ENCODE peak calls at places on chromosome 6, in seven cellular contexts. One of them, this sample, is unnamed.
A peak's percentile ranks its signal among the peaks of the same experiment; 100 is the strongest.

GRCh38 chr6:22447191-22447590 is 122.2 kb upstream of the HDGFL1 start:
- DNase-seq in type B pancreatic cell: no peak
- DNase-seq in astrocyte of the spinal cord: no peak
- DNase-seq in fibroblast of pulmonary artery: no peak
- DNase-seq in body of pancreas: no peak
- DNase-seq in tibial nerve: no peak
- DNase-seq in upper lobe of left lung: no peak
- DNase-seq in this sample: no peak

GRCh38 chr6:67558985-67559384 is 1076.1 kb upstream of the ADGRB3 start:
- DNase-seq in type B pancreatic cell: no peak
- DNase-seq in upper lobe of left lung: no peak
- DNase-seq in fibroblast of pulmonary artery: peak; percentile 46
- DNase-seq in tibial nerve: no peak
- DNase-seq in astrocyte of the spinal cord: no peak
- DNase-seq in body of pancreas: no peak
- DNase-seq in this sample: no peak

GRCh38 chr6:37256692-37257319 is 766 bp upstream of the TBC1D22B start:
- DNase-seq in type B pancreatic cell: no peak
- DNase-seq in upper lobe of left lung: no peak
- DNase-seq in tibial nerve: no peak
- DNase-seq in astrocyte of the spinal cord: no peak
- DNase-seq in body of pancreas: no peak
- DNase-seq in fibroblast of pulmonary artery: no peak
- DNase-seq in this sample: no peak

GRCh38 chr6:6834356-6835342 is 246.1 kb downstream of the LY86 start:
- DNase-seq in upper lobe of left lung: peak; percentile 85
- DNase-seq in body of pancreas: peak; percentile 39
- DNase-seq in fibroblast of pulmonary artery: no peak
- DNase-seq in tibial nerve: no peak
- DNase-seq in astrocyte of the spinal cord: no peak
- DNase-seq in type B pancreatic cell: no peak
- DNase-seq in this sample: no peak

GRCh38 chr6:72651191-72651590 is 29.3 kb downstream of the KCNQ5 start:
- DNase-seq in type B pancreatic cell: no peak
- DNase-seq in body of pancreas: no peak
- DNase-seq in astrocyte of the spinal cord: no peak
- DNase-seq in tibial nerve: no peak
- DNase-seq in fibroblast of pulmonary artery: no peak
- DNase-seq in upper lobe of left lung: no peak
- DNase-seq in this sample: no peak

GRCh38 chr6:44789790-44790189 is 402.3 kb downstream of the CDC5L start:
- DNase-seq in type B pancreatic cell: no peak
- DNase-seq in astrocyte of the spinal cord: no peak
- DNase-seq in body of pancreas: no peak
- DNase-seq in upper lobe of left lung: no peak
- DNase-seq in tibial nerve: no peak
- DNase-seq in fibroblast of pulmonary artery: no peak
- DNase-seq in this sample: no peak

GRCh38 chr6:7041511-7042026 is 66.2 kb upstream of the RREB1 start:
- DNase-seq in type B pancreatic cell: no peak
- DNase-seq in upper lobe of left lung: no peak
- DNase-seq in fibroblast of pulmonary artery: no peak
- DNase-seq in body of pancreas: no peak
- DNase-seq in astrocyte of the spinal cord: no peak
- DNase-seq in tibial nerve: no peak
- DNase-seq in this sample: no peak

GRCh38 chr6:10237284-10238043 is 177.4 kb downstream of the TFAP2A start:
- DNase-seq in fibroblast of pulmonary artery: no peak
- DNase-seq in body of pancreas: no peak
- DNase-seq in type B pancreatic cell: no peak
- DNase-seq in astrocyte of the spinal cord: peak; percentile 16
- DNase-seq in tibial nerve: no peak
- DNase-seq in upper lobe of left lung: no peak
- DNase-seq in this sample: no peak

GRCh38 chr6:3612341-3613041 is 139.0 kb downstream of the PXDC1 start:
- DNase-seq in fibroblast of pulmonary artery: peak; percentile 81
- DNase-seq in tibial nerve: no peak
- DNase-seq in astrocyte of the spinal cord: peak; percentile 93
- DNase-seq in type B pancreatic cell: no peak
- DNase-seq in body of pancreas: no peak
- DNase-seq in upper lobe of left lung: no peak
- DNase-seq in this sample: no peak

GRCh38 chr6:20661721-20662120 is 127.5 kb downstream of the CDKAL1 start:
- DNase-seq in body of pancreas: no peak
- DNase-seq in fibroblast of pulmonary artery: peak; percentile 89
- DNase-seq in tibial nerve: no peak
- DNase-seq in type B pancreatic cell: no peak
- DNase-seq in upper lobe of left lung: no peak
- DNase-seq in astrocyte of the spinal cord: peak; percentile 25
- DNase-seq in this sample: no peak

GRCh38 chr6:148021715-148022114 is 320.9 kb upstream of the SASH1 start:
- DNase-seq in tibial nerve: no peak
- DNase-seq in fibroblast of pulmonary artery: no peak
- DNase-seq in astrocyte of the spinal cord: no peak
- DNase-seq in type B pancreatic cell: no peak
- DNase-seq in body of pancreas: no peak
- DNase-seq in upper lobe of left lung: peak; percentile 69
- DNase-seq in this sample: no peak

GRCh38 chr6:35429463-35429862 is 22.7 kb upstream of the FANCE start:
- DNase-seq in tibial nerve: no peak
- DNase-seq in body of pancreas: no peak
- DNase-seq in fibroblast of pulmonary artery: no peak
- DNase-seq in upper lobe of left lung: no peak
- DNase-seq in astrocyte of the spinal cord: no peak
- DNase-seq in type B pancreatic cell: no peak
- DNase-seq in this sample: no peak

GRCh38 chr6:100490065-100490464 is 25.3 kb upstream of the SIM1 start:
- DNase-seq in fibroblast of pulmonary artery: no peak
- DNase-seq in upper lobe of left lung: no peak
- DNase-seq in astrocyte of the spinal cord: no peak
- DNase-seq in body of pancreas: no peak
- DNase-seq in type B pancreatic cell: no peak
- DNase-seq in tibial nerve: no peak
- DNase-seq in this sample: no peak

GRCh38 chr6:143745160-143746133 is 67.7 kb downstream of the PHACTR2 start:
- DNase-seq in body of pancreas: peak; percentile 57
- DNase-seq in type B pancreatic cell: peak; percentile 69
- DNase-seq in upper lobe of left lung: peak; percentile 69
- DNase-seq in astrocyte of the spinal cord: peak; percentile 84
- DNase-seq in fibroblast of pulmonary artery: peak; percentile 73
- DNase-seq in tibial nerve: no peak
- DNase-seq in this sample: peak; percentile 46

GRCh38 chr6:43376551-43376981 is 7.1 kb upstream of the ZNF318 start:
- DNase-seq in astrocyte of the spinal cord: no peak
- DNase-seq in type B pancreatic cell: no peak
- DNase-seq in upper lobe of left lung: no peak
- DNase-seq in tibial nerve: no peak
- DNase-seq in body of pancreas: no peak
- DNase-seq in fibroblast of pulmonary artery: peak; percentile 13
- DNase-seq in this sample: no peak

GRCh38 chr6:4930025-4930692 is 73.7 kb downstream of the RPP40 start:
- DNase-seq in tibial nerve: no peak
- DNase-seq in astrocyte of the spinal cord: no peak
- DNase-seq in upper lobe of left lung: no peak
- DNase-seq in type B pancreatic cell: no peak
- DNase-seq in body of pancreas: no peak
- DNase-seq in fibroblast of pulmonary artery: no peak
- DNase-seq in this sample: no peak

GRCh38 chr6:128841518-128841917 is 41.4 kb upstream of the LAMA2 start:
- DNase-seq in upper lobe of left lung: no peak
- DNase-seq in astrocyte of the spinal cord: no peak
- DNase-seq in body of pancreas: no peak
- DNase-seq in tibial nerve: no peak
- DNase-seq in type B pancreatic cell: no peak
- DNase-seq in fibroblast of pulmonary artery: no peak
- DNase-seq in this sample: no peak

GRCh38 chr6:15442467-15442866 is 196.6 kb downstream of the JARID2 start:
- DNase-seq in body of pancreas: no peak
- DNase-seq in astrocyte of the spinal cord: no peak
- DNase-seq in upper lobe of left lung: no peak
- DNase-seq in fibroblast of pulmonary artery: no peak
- DNase-seq in type B pancreatic cell: no peak
- DNase-seq in tibial nerve: no peak
- DNase-seq in this sample: no peak

GRCh38 chr6:11798538-11798937 is 19.9 kb upstream of the ADTRP start:
- DNase-seq in body of pancreas: no peak
- DNase-seq in fibroblast of pulmonary artery: no peak
- DNase-seq in type B pancreatic cell: no peak
- DNase-seq in tibial nerve: no peak
- DNase-seq in upper lobe of left lung: no peak
- DNase-seq in astrocyte of the spinal cord: no peak
- DNase-seq in this sample: no peak

GRCh38 chr6:72203983-72204382 is 317.6 kb downstream of the RIMS1 start:
- DNase-seq in body of pancreas: no peak
- DNase-seq in astrocyte of the spinal cord: no peak
- DNase-seq in type B pancreatic cell: no peak
- DNase-seq in tibial nerve: no peak
- DNase-seq in fibroblast of pulmonary artery: no peak
- DNase-seq in upper lobe of left lung: no peak
- DNase-seq in this sample: no peak

GRCh38 chr6:52020961-52021570 is 66.3 kb downstream of the PKHD1 start:
- DNase-seq in astrocyte of the spinal cord: peak; percentile 27
- DNase-seq in tibial nerve: no peak
- DNase-seq in body of pancreas: no peak
- DNase-seq in upper lobe of left lung: no peak
- DNase-seq in type B pancreatic cell: no peak
- DNase-seq in fibroblast of pulmonary artery: peak; percentile 52
- DNase-seq in this sample: no peak

GRCh38 chr6:90219168-90219985 is 77.3 kb downstream of the BACH2 start:
- DNase-seq in astrocyte of the spinal cord: peak; percentile 93
- DNase-seq in upper lobe of left lung: peak; percentile 21
- DNase-seq in type B pancreatic cell: no peak
- DNase-seq in fibroblast of pulmonary artery: peak; percentile 74
- DNase-seq in tibial nerve: no peak
- DNase-seq in body of pancreas: peak; percentile 65
- DNase-seq in this sample: peak; percentile 37

GRCh38 chr6:7262037-7262461 is 51.0 kb downstream of the SSR1 start:
- DNase-seq in upper lobe of left lung: peak; percentile 28
- DNase-seq in body of pancreas: peak; percentile 48
- DNase-seq in fibroblast of pulmonary artery: no peak
- DNase-seq in type B pancreatic cell: no peak
- DNase-seq in astrocyte of the spinal cord: no peak
- DNase-seq in tibial nerve: no peak
- DNase-seq in this sample: no peak

GRCh38 chr6:25122001-25122400 is 157.2 kb upstream of the CARMIL1 start:
- DNase-seq in tibial nerve: no peak
- DNase-seq in fibroblast of pulmonary artery: peak; percentile 67
- DNase-seq in astrocyte of the spinal cord: no peak
- DNase-seq in body of pancreas: no peak
- DNase-seq in upper lobe of left lung: no peak
- DNase-seq in type B pancreatic cell: no peak
- DNase-seq in this sample: no peak

GRCh38 chr6:101826259-101826658 is 432.8 kb downstream of the GRIK2 start:
- DNase-seq in body of pancreas: no peak
- DNase-seq in tibial nerve: no peak
- DNase-seq in astrocyte of the spinal cord: no peak
- DNase-seq in upper lobe of left lung: no peak
- DNase-seq in fibroblast of pulmonary artery: peak; percentile 24
- DNase-seq in type B pancreatic cell: no peak
- DNase-seq in this sample: no peak

GRCh38 chr6:36701401-36701991 is 3.9 kb downstream of the RAB44 start:
- DNase-seq in tibial nerve: no peak
- DNase-seq in fibroblast of pulmonary artery: no peak
- DNase-seq in type B pancreatic cell: no peak
- DNase-seq in body of pancreas: peak; percentile 52
- DNase-seq in astrocyte of the spinal cord: no peak
- DNase-seq in upper lobe of left lung: no peak
- DNase-seq in this sample: no peak

DNA sequence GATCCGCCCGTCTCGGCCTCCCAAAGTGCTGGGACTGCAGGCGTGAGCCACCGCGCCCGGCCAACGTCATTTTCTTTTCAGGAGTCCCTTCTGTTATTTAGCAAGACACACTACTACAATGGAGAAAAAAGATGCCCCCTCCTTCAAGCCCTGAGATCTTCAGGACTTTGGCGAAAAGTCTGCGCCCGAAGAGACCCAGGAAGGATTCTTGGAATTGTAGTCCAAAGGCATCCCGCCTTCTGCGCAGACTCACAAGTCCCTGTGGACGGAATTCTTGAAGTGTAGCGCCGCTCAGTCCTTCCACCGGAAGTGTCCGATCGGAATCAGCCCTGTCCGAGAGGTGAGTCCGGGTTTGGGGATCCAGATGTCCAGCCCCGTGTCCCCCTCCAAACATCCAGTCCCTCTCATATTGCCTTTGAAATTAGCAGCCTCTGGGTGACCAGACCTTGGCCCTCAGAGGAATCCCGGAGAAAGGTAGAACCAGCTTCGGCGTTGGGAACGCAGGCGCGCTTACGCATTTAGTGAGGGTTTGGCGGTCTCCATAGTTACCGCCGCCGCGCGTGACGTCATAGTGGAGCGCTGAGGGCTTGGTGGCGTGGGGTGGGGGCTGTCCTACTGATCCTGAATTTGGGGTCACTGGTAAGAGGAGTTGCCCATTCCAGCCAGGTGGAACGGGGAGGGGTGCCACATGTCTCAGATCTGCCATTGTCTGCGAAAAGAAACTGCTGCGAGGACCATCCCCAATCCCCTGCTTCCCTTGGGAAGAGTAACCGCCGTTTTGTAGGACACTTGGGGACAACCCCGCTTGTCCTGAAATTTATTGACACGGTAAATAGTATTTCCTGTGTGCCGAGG is 490 bp downstream of the ZNF165 start:
- DNase-seq in type B pancreatic cell: peak; percentile 93
- DNase-seq in tibial nerve: peak; percentile 90
- DNase-seq in astrocyte of the spinal cord: peak; percentile 99
- DNase-seq in upper lobe of left lung: peak; percentile 95
- DNase-seq in fibroblast of pulmonary artery: peak; percentile 99
- DNase-seq in body of pancreas: peak; percentile 96
- DNase-seq in this sample: peak; percentile 81
- TF ChIP-seq CTCF in type B pancreatic cell: no peak
- TF ChIP-seq CTCF in tibial nerve: no peak
- TF ChIP-seq CTCF in astrocyte of the spinal cord: no peak
- TF ChIP-seq CTCF in upper lobe of left lung: no peak
- TF ChIP-seq CTCF in fibroblast of pulmonary artery: no peak
- TF ChIP-seq CTCF in body of pancreas: no peak
- TF ChIP-seq CTCF in this sample: no peak

GRCh38 chr6:31836676-31837611 is 9.4 kb downstream of the HSPA1B start:
- DNase-seq in upper lobe of left lung: no peak
- DNase-seq in tibial nerve: no peak
- DNase-seq in body of pancreas: no peak
- DNase-seq in astrocyte of the spinal cord: peak; percentile 56
- DNase-seq in type B pancreatic cell: no peak
- DNase-seq in fibroblast of pulmonary artery: peak; percentile 48
- DNase-seq in this sample: no peak
- TF ChIP-seq CTCF in upper lobe of left lung: no peak
- TF ChIP-seq CTCF in tibial nerve: no peak
- TF ChIP-seq CTCF in body of pancreas: no peak
- TF ChIP-seq CTCF in astrocyte of the spinal cord: no peak
- TF ChIP-seq CTCF in type B pancreatic cell: no peak
- TF ChIP-seq CTCF in fibroblast of pulmonary artery: peak; percentile 6
- TF ChIP-seq CTCF in this sample: no peak

GRCh38 chr6:138817799-138818198 is 21.9 kb downstream of the ECT2L start:
- DNase-seq in astrocyte of the spinal cord: peak; percentile 77
- DNase-seq in type B pancreatic cell: peak; percentile 70
- DNase-seq in tibial nerve: no peak
- DNase-seq in fibroblast of pulmonary artery: peak; percentile 66
- DNase-seq in upper lobe of left lung: peak; percentile 90
- DNase-seq in body of pancreas: peak; percentile 84
- DNase-seq in this sample: peak; percentile 73
- TF ChIP-seq CTCF in astrocyte of the spinal cord: no peak
- TF ChIP-seq CTCF in type B pancreatic cell: no peak
- TF ChIP-seq CTCF in tibial nerve: no peak
- TF ChIP-seq CTCF in fibroblast of pulmonary artery: no peak
- TF ChIP-seq CTCF in upper lobe of left lung: no peak
- TF ChIP-seq CTCF in body of pancreas: no peak
- TF ChIP-seq CTCF in this sample: no peak

GRCh38 chr6:169312658-169313346 is 59.2 kb upstream of the THBS2 start:
- DNase-seq in type B pancreatic cell: no peak
- DNase-seq in upper lobe of left lung: no peak
- DNase-seq in astrocyte of the spinal cord: no peak
- DNase-seq in body of pancreas: no peak
- DNase-seq in tibial nerve: no peak
- DNase-seq in fibroblast of pulmonary artery: no peak
- DNase-seq in this sample: no peak
- TF ChIP-seq CTCF in type B pancreatic cell: no peak
- TF ChIP-seq CTCF in upper lobe of left lung: no peak
- TF ChIP-seq CTCF in astrocyte of the spinal cord: no peak
- TF ChIP-seq CTCF in body of pancreas: no peak
- TF ChIP-seq CTCF in tibial nerve: no peak
- TF ChIP-seq CTCF in fibroblast of pulmonary artery: no peak
- TF ChIP-seq CTCF in this sample: no peak

This sample was measured in progenitor cell of endocrine pancreas.